ENCODE peak calls at places on chromosomes 4 and X, in six cellular contexts. One of them, this sample, is unnamed.
A peak's percentile ranks its signal among the peaks of the same experiment; 100 is the strongest.

GRCh38 chr4:80989921-80990544 is 40.5 kb upstream of the BMP3 start:
- DNase-seq in H1: peak; percentile 15
- DNase-seq in neuronal stem cell: peak; percentile 51
- DNase-seq in IMR-90: peak; percentile 73
- DNase-seq in H9: no peak
- DNase-seq in trophoblast cell: peak; percentile 49
- DNase-seq in this sample: peak; percentile 64

GRCh38 chr4:141246243-141246642 is 25.5 kb downstream of the ZNF330 start:
- DNase-seq in neuronal stem cell: no peak
- DNase-seq in trophoblast cell: no peak
- DNase-seq in H9: no peak
- DNase-seq in IMR-90: peak; percentile 74
- DNase-seq in H1: no peak
- DNase-seq in this sample: peak; percentile 33

GRCh38 chr4:74267998-74268606 is 40.2 kb upstream of the EPGN start:
- DNase-seq in H1: no peak
- DNase-seq in IMR-90: peak; percentile 79
- DNase-seq in H9: no peak
- DNase-seq in neuronal stem cell: no peak
- DNase-seq in trophoblast cell: no peak
- DNase-seq in this sample: peak; percentile 65

GRCh38 chrX:103254171-103254824 is 657 bp downstream of the TCEAL8 start:
- DNase-seq in IMR-90: peak; percentile 23
- DNase-seq in neuronal stem cell: peak; percentile 45
- DNase-seq in H9: peak; percentile 98
- DNase-seq in H1: peak; percentile 66
- DNase-seq in trophoblast cell: no peak
- DNase-seq in this sample: peak; percentile 54

GRCh38 chr4:76023381-76023780 is at the start of gene CXCL10:
- DNase-seq in neuronal stem cell: no peak
- DNase-seq in trophoblast cell: no peak
- DNase-seq in H9: no peak
- DNase-seq in IMR-90: peak; percentile 82
- DNase-seq in H1: no peak
- DNase-seq in this sample: peak; percentile 64

GRCh38 chrX:125004799-125005198 is 314.9 kb upstream of the TEX13C start:
- DNase-seq in trophoblast cell: no peak
- DNase-seq in neuronal stem cell: no peak
- DNase-seq in H1: no peak
- DNase-seq in IMR-90: no peak
- DNase-seq in H9: no peak
- DNase-seq in this sample: no peak

GRCh38 chr4:797066-797465 is 28.9 kb downstream of the CPLX1 start:
- DNase-seq in H1: no peak
- DNase-seq in neuronal stem cell: no peak
- DNase-seq in IMR-90: no peak
- DNase-seq in trophoblast cell: no peak
- DNase-seq in H9: no peak
- DNase-seq in this sample: no peak

GRCh38 chr4:2335729-2336101 is 73.8 kb upstream of the MXD4 start:
- DNase-seq in H1: no peak
- DNase-seq in trophoblast cell: no peak
- DNase-seq in H9: no peak
- DNase-seq in neuronal stem cell: no peak
- DNase-seq in IMR-90: no peak
- DNase-seq in this sample: no peak

GRCh38 chr4:16969696-16970135 is 71.3 kb upstream of the LDB2 start:
- DNase-seq in H1: no peak
- DNase-seq in trophoblast cell: no peak
- DNase-seq in neuronal stem cell: no peak
- DNase-seq in IMR-90: peak; percentile 84
- DNase-seq in H9: no peak
- DNase-seq in this sample: peak; percentile 72

GRCh38 chrX:66622209-66622608 is 16.7 kb downstream of the EDA2R start:
- DNase-seq in IMR-90: peak; percentile 42
- DNase-seq in trophoblast cell: no peak
- DNase-seq in H1: no peak
- DNase-seq in neuronal stem cell: no peak
- DNase-seq in H9: no peak
- DNase-seq in this sample: no peak

GRCh38 chr4:55175779-55176231 is 50.4 kb upstream of the KDR start:
- DNase-seq in H1: no peak
- DNase-seq in IMR-90: peak; percentile 72
- DNase-seq in neuronal stem cell: no peak
- DNase-seq in H9: no peak
- DNase-seq in trophoblast cell: no peak
- DNase-seq in this sample: peak; percentile 80

GRCh38 chr4:94544811-94545210 is 93.1 kb downstream of the PDLIM5 start:
- DNase-seq in neuronal stem cell: no peak
- DNase-seq in H1: no peak
- DNase-seq in trophoblast cell: peak; percentile 50
- DNase-seq in H9: no peak
- DNase-seq in IMR-90: peak; percentile 30
- DNase-seq in this sample: peak; percentile 36

GRCh38 chr4:73998040-73999011 is at the start of gene CXCL5:
- DNase-seq in IMR-90: peak; percentile 39
- DNase-seq in neuronal stem cell: peak; percentile 26
- DNase-seq in H9: peak; percentile 85
- DNase-seq in trophoblast cell: no peak
- DNase-seq in H1: peak; percentile 67
- DNase-seq in this sample: peak; percentile 59

GRCh38 chr4:4860803-4861591 is 1.5 kb downstream of the MSX1 start:
- DNase-seq in neuronal stem cell: no peak
- DNase-seq in trophoblast cell: no peak
- DNase-seq in H1: no peak
- DNase-seq in IMR-90: peak; percentile 32
- DNase-seq in H9: no peak
- DNase-seq in this sample: peak; percentile 65

GRCh38 chrX:45598841-45599240 is 398.2 kb upstream of the DIPK2B start:
- DNase-seq in H9: no peak
- DNase-seq in IMR-90: peak; percentile 74
- DNase-seq in neuronal stem cell: no peak
- DNase-seq in trophoblast cell: no peak
- DNase-seq in H1: no peak
- DNase-seq in this sample: peak; percentile 36

GRCh38 chr4:169116270-169116901 is 106.3 kb upstream of the CBR4 start:
- DNase-seq in H9: no peak
- DNase-seq in H1: no peak
- DNase-seq in IMR-90: peak; percentile 63
- DNase-seq in trophoblast cell: no peak
- DNase-seq in neuronal stem cell: no peak
- DNase-seq in this sample: no peak

GRCh38 chr4:127469575-127470289 is 163.0 kb upstream of the INTU start:
- DNase-seq in H1: no peak
- DNase-seq in H9: no peak
- DNase-seq in neuronal stem cell: no peak
- DNase-seq in IMR-90: no peak
- DNase-seq in trophoblast cell: no peak
- DNase-seq in this sample: no peak

GRCh38 chr4:127470290-127470809 is 162.4 kb upstream of the INTU start:
- DNase-seq in H1: no peak
- DNase-seq in trophoblast cell: no peak
- DNase-seq in IMR-90: no peak
- DNase-seq in H9: no peak
- DNase-seq in neuronal stem cell: no peak
- DNase-seq in this sample: no peak
- H3K14ac ChIP-seq in H1: no peak overlapping the region
- H3K14ac ChIP-seq in trophoblast cell: no peak overlapping the region
- H3K14ac ChIP-seq in IMR-90: no peak overlapping the region
- H3K14ac ChIP-seq in H9: no peak overlapping the region
- H3K14ac ChIP-seq in neuronal stem cell: no peak overlapping the region
- H3K14ac ChIP-seq in this sample: peak overlapping the region; percentile 26

GRCh38 chr4:158161561-158162354 is 11.1 kb downstream of the GASK1B start:
- DNase-seq in neuronal stem cell: no peak
- DNase-seq in H9: no peak
- DNase-seq in IMR-90: peak; percentile 79
- DNase-seq in H1: no peak
- DNase-seq in trophoblast cell: peak; percentile 78
- DNase-seq in this sample: peak; percentile 93

GRCh38 chr4:158164849-158165248 is 8.0 kb downstream of the GASK1B start:
- DNase-seq in trophoblast cell: no peak
- DNase-seq in H9: no peak
- DNase-seq in IMR-90: no peak
- DNase-seq in neuronal stem cell: no peak
- DNase-seq in H1: no peak
- DNase-seq in this sample: no peak

GRCh38 chr4:158162637-158163036 is 10.2 kb downstream of the GASK1B start:
- DNase-seq in neuronal stem cell: no peak
- DNase-seq in H9: no peak
- DNase-seq in trophoblast cell: no peak
- DNase-seq in H1: no peak
- DNase-seq in IMR-90: peak; percentile 20
- DNase-seq in this sample: peak; percentile 66

GRCh38 chr4:158166701-158167100 is 6.1 kb downstream of the GASK1B start:
- DNase-seq in H1: no peak
- DNase-seq in neuronal stem cell: no peak
- DNase-seq in IMR-90: no peak
- DNase-seq in trophoblast cell: no peak
- DNase-seq in H9: no peak
- DNase-seq in this sample: no peak

GRCh38 chr4:158163941-158164665 is 8.7 kb downstream of the GASK1B start:
- DNase-seq in trophoblast cell: no peak
- DNase-seq in neuronal stem cell: no peak
- DNase-seq in IMR-90: no peak
- DNase-seq in H9: no peak
- DNase-seq in H1: no peak
- DNase-seq in this sample: peak; percentile 28
- H3K9ac ChIP-seq in trophoblast cell: no peak overlapping the region
- H3K9ac ChIP-seq in neuronal stem cell: no peak overlapping the region
- H3K9ac ChIP-seq in IMR-90: no peak overlapping the region
- H3K9ac ChIP-seq in H9: no peak overlapping the region
- H3K9ac ChIP-seq in H1: no peak overlapping the region
- H3K9ac ChIP-seq in this sample: peak overlapping the region; percentile 40

DNA sequence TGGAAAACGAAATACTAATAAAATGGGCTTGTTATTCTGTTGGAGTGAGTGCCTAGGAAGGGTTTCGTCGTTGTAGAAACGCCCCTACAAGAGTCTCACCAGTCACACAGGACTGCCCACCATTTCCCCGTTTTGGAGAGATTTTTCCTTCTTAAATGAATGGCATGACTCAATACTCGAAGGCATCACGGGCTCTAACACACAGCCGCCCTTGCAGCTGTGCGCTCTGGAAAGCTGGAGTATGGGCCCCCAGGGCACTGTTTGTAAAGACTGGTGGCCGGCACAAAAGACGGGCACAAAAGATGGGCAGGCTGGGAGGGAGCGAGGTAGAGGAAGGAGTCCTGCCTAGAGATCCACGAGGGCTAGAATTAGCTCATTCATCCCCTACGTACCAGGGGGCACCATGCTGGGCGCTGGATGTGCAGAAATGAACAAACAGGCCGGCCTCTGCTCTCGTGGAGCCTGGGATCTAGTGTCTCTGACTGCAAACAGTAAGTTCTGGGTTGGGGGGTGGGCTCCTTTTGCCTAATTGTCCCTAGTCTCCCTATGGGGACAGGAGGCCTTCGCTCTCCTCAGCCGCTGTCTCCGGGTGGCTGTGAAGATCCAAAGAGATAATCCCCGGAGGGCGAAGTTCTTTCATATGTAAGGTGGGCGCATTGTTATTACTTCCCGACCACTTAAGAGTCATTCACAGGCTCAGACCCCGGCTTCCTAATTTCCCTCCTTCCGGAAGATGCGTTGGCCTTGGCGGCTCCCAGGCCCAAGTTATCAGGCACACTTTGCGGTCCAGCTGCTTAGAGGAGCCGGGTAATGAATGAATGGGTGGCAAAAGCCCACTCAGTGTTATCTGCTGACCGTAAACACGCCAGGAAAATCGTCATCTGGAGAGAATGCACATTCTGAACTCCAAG is 1.1 kb upstream of the SFRP2 start:
- DNase-seq in trophoblast cell: no peak
- DNase-seq in IMR-90: no peak
- DNase-seq in H9: peak; percentile 97
- DNase-seq in neuronal stem cell: peak; percentile 75
- DNase-seq in H1: peak; percentile 92
- DNase-seq in this sample: peak; percentile 63
- H2BK5ac ChIP-seq in trophoblast cell: no peak overlapping the region
- H2BK5ac ChIP-seq in IMR-90: no peak overlapping the region
- H2BK5ac ChIP-seq in H9: no peak overlapping the region
- H2BK5ac ChIP-seq in neuronal stem cell: peak overlapping the region; percentile 79
- H2BK5ac ChIP-seq in H1: peak overlapping the region; percentile 97
- H2BK5ac ChIP-seq in this sample: no peak overlapping the region

GRCh38 chr4:109878355-109878754 is 30.4 kb downstream of the LRIT3 start:
- DNase-seq in trophoblast cell: no peak
- DNase-seq in H9: no peak
- DNase-seq in IMR-90: no peak
- DNase-seq in neuronal stem cell: no peak
- DNase-seq in H1: no peak
- DNase-seq in this sample: no peak
- H3K14ac ChIP-seq in trophoblast cell: no peak overlapping the region
- H3K14ac ChIP-seq in H9: no peak overlapping the region
- H3K14ac ChIP-seq in IMR-90: no peak overlapping the region
- H3K14ac ChIP-seq in neuronal stem cell: no peak overlapping the region
- H3K14ac ChIP-seq in H1: no peak overlapping the region
- H3K14ac ChIP-seq in this sample: no peak overlapping the region

GRCh38 chrX:150478496-150479492 is 89.6 kb upstream of the MTM1 start:
- DNase-seq in IMR-90: no peak
- DNase-seq in H1: no peak
- DNase-seq in neuronal stem cell: no peak
- DNase-seq in H9: no peak
- DNase-seq in trophoblast cell: no peak
- DNase-seq in this sample: no peak
- H3K9ac ChIP-seq in IMR-90: no peak overlapping the region
- H3K9ac ChIP-seq in H1: no peak overlapping the region
- H3K9ac ChIP-seq in neuronal stem cell: no peak overlapping the region
- H3K9ac ChIP-seq in H9: no peak overlapping the region
- H3K9ac ChIP-seq in trophoblast cell: no peak overlapping the region
- H3K9ac ChIP-seq in this sample: no peak overlapping the region

GRCh38 chrX:9133426-9133825 is 99.5 kb upstream of the FAM9B start:
- DNase-seq in IMR-90: peak; percentile 64
- DNase-seq in trophoblast cell: no peak
- DNase-seq in neuronal stem cell: no peak
- DNase-seq in H1: no peak
- DNase-seq in H9: no peak
- DNase-seq in this sample: peak; percentile 61
- H2BK5ac ChIP-seq in IMR-90: no peak overlapping the region
- H2BK5ac ChIP-seq in trophoblast cell: no peak overlapping the region
- H2BK5ac ChIP-seq in neuronal stem cell: no peak overlapping the region
- H2BK5ac ChIP-seq in H1: no peak overlapping the region
- H2BK5ac ChIP-seq in H9: no peak overlapping the region
- H2BK5ac ChIP-seq in this sample: no peak overlapping the region

GRCh38 chr4:185738038-185738552 is 73.9 kb downstream of the SORBS2 start:
- DNase-seq in H9: no peak
- DNase-seq in trophoblast cell: no peak
- DNase-seq in IMR-90: peak; percentile 12
- DNase-seq in H1: no peak
- DNase-seq in neuronal stem cell: no peak
- DNase-seq in this sample: peak; percentile 28

GRCh38 chr4:185735887-185736286 is 76.1 kb downstream of the SORBS2 start:
- DNase-seq in neuronal stem cell: no peak
- DNase-seq in IMR-90: no peak
- DNase-seq in H1: no peak
- DNase-seq in H9: no peak
- DNase-seq in trophoblast cell: no peak
- DNase-seq in this sample: no peak

GRCh38 chr4:185734214-185734613 is 77.8 kb downstream of the SORBS2 start:
- DNase-seq in neuronal stem cell: no peak
- DNase-seq in trophoblast cell: no peak
- DNase-seq in H1: no peak
- DNase-seq in IMR-90: no peak
- DNase-seq in H9: no peak
- DNase-seq in this sample: no peak

GRCh38 chr4:185737489-185738037 is 74.4 kb downstream of the SORBS2 start:
- DNase-seq in H9: no peak
- DNase-seq in neuronal stem cell: no peak
- DNase-seq in H1: no peak
- DNase-seq in IMR-90: no peak
- DNase-seq in trophoblast cell: no peak
- DNase-seq in this sample: no peak

GRCh38 chr4:185734930-185735329 is 77.1 kb downstream of the SORBS2 start:
- DNase-seq in neuronal stem cell: no peak
- DNase-seq in IMR-90: no peak
- DNase-seq in H9: no peak
- DNase-seq in H1: no peak
- DNase-seq in trophoblast cell: no peak
- DNase-seq in this sample: no peak
- H3K14ac ChIP-seq in neuronal stem cell: no peak overlapping the region
- H3K14ac ChIP-seq in IMR-90: no peak overlapping the region
- H3K14ac ChIP-seq in H9: no peak overlapping the region
- H3K14ac ChIP-seq in H1: no peak overlapping the region
- H3K14ac ChIP-seq in trophoblast cell: no peak overlapping the region
- H3K14ac ChIP-seq in this sample: no peak overlapping the region